ENCODE peak calls at places on chromosomes 7 and 10, in five cellular contexts. Y, B, L, W and D are unnamed samples.

GRCh38 chr10:58518775-58519174 is 6.1 kb downstream of the BICC1 start:
- DNase-seq in Y (no peak), B (no peak), W (no peak), L (no peak), D (no peak)

GRCh38 chr7:80949449-80949848 is 30.6 kb upstream of the SEMA3C start:
- DNase-seq in W (no peak), Y (no peak), L (no peak), B (no peak), D (no peak)

GRCh38 chr10:110636932-110637557 is 7.1 kb upstream of the RBM20 start:
- DNase-seq in L (no peak), B (peak; percentile 48), W (no peak), Y (no peak), D (no peak)

GRCh38 chr10:5738427-5738826 is 53.8 kb downstream of the TASOR2 start:
- DNase-seq in Y (no peak), L (no peak), B (no peak), W (no peak), D (no peak)

GRCh38 chr7:47170516-47170915 is 411.4 kb downstream of the TNS3 start:
- DNase-seq in W (no peak), B (no peak), L (no peak), Y (no peak), D (no peak)

GRCh38 chr10:77560471-77560870 is 77.1 kb downstream of the KCNMA1 start:
- DNase-seq in W (no peak), Y (no peak), B (no peak), L (no peak), D (no peak)

GRCh38 chr10:129774736-129775401 is 189.2 kb downstream of the EBF3 start:
- DNase-seq in B (peak; percentile 13), L (no peak), Y (no peak), W (no peak), D (no peak)

GRCh38 chr10:131732631-131733127 is 168.1 kb upstream of the PPP2R2D start:
- DNase-seq in L (no peak), Y (no peak), B (peak; percentile 8), W (no peak), D (no peak)

GRCh38 chr7:105838273-105839141 is 37.9 kb downstream of the ATXN7L1 start:
- DNase-seq in B (no peak), Y (peak; percentile 26), W (no peak), L (no peak), D (no peak)

GRCh38 chr10:18010050-18010449 is 58.3 kb downstream of the SLC39A12 start:
- DNase-seq in W (no peak), L (no peak), B (no peak), Y (no peak), D (no peak)

GRCh38 chr10:14142631-14143270 is 188.0 kb downstream of the FRMD4A start:
- DNase-seq in L (no peak), W (no peak), B (no peak), Y (no peak), D (no peak)

GRCh38 chr7:46286957-46287356 is 365.9 kb upstream of the IGFBP3 start:
- DNase-seq in L (no peak), W (no peak), B (no peak), Y (no peak), D (no peak)

GRCh38 chr10:24299587-24300258 is 90.8 kb downstream of the KIAA1217 start:
- DNase-seq in Y (peak; percentile 1), B (no peak), L (no peak), W (peak; percentile 8), D (no peak)

GRCh38 chr10:100631192-100631591 is 95.4 kb downstream of the HIF1AN start:
- DNase-seq in L (no peak), Y (no peak), W (no peak), B (no peak), D (no peak)

GRCh38 chr7:277228-277627 is 12.7 kb upstream of the FOXL3 start:
- DNase-seq in L (no peak), W (no peak), Y (no peak), B (no peak), D (no peak)

GRCh38 chr7:139127648-139128047 is 18.1 kb upstream of the ZC3HAV1 start:
- DNase-seq in W (no peak), L (no peak), B (no peak), Y (no peak), D (no peak)

GRCh38 chr10:14532473-14533251 is 201.9 kb upstream of the FRMD4A start:
- DNase-seq in B (no peak), W (peak; percentile 97), Y (no peak), L (no peak), D (no peak)

GRCh38 chr10:13351340-13351915 is 3.3 kb upstream of the SEPHS1 start:
- DNase-seq in W (no peak), Y (no peak), B (peak; percentile 88), L (peak; percentile 70), D (no peak)

GRCh38 chr10:15856328-15857000 is 3.8 kb downstream of the MINDY3 start:
- DNase-seq in B (no peak), W (peak; percentile 57), Y (peak; percentile 28), L (no peak), D (no peak)

GRCh38 chr10:15853800-15854199 is 6.5 kb downstream of the MINDY3 start:
- DNase-seq in L (no peak), W (no peak), B (no peak), Y (peak; percentile 20), D (no peak)

GRCh38 chr10:15857001-15857608 is 3.2 kb downstream of the MINDY3 start:
- DNase-seq in W (no peak), B (no peak), L (no peak), Y (peak; percentile 4), D (no peak)

GRCh38 chr10:15847481-15847880 is 12.8 kb downstream of the MINDY3 start:
- DNase-seq in W (no peak), B (no peak), Y (no peak), L (no peak), D (no peak)

DNA sequence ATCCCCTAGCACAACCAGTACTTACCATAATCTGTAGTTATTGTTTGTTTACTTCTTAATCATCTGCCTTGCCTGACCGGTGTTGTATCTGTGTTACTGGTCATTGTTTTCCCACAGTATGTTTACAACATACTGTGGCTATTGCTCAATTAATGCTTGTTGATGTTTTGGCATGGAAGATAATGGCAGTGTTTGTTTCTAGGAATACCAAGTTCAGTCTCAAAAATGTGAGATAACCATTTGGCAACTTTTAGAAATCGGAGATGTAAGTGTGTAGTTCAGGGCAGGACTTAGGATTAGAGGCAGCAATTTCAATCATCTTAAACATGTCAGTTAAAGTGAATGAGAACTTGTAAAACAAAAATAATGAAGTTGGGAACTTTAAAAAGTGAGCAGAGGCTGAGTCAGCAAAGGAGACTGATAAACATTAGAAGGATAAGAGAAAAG is 8.2 kb downstream of the MINDY3 start:
- DNase-seq in B (no peak), W (peak; percentile 54), Y (peak; percentile 83), L (no peak), D (no peak)
- H3K18ac ChIP-seq in B (no peak overlapping the region), W (no peak overlapping the region), Y (no peak overlapping the region), L (no peak overlapping the region), D (no peak overlapping the region)

GRCh38 chr10:8136745-8137144 is 82.3 kb downstream of the GATA3 start:
- DNase-seq in Y (no peak), W (no peak), B (no peak), L (no peak), D (no peak)
- H2AFZ ChIP-seq in Y (no peak overlapping the region), W (no peak overlapping the region), B (no peak overlapping the region), L (no peak overlapping the region), D (no peak overlapping the region)

GRCh38 chr10:83919187-83919586 is 220.1 kb upstream of the GHITM start:
- DNase-seq in L (no peak), B (no peak), Y (no peak), W (no peak), D (no peak)
- H2BK12ac ChIP-seq in L (no peak overlapping the region), B (no peak overlapping the region), Y (no peak overlapping the region), W (no peak overlapping the region), D (no peak overlapping the region)

DNA sequence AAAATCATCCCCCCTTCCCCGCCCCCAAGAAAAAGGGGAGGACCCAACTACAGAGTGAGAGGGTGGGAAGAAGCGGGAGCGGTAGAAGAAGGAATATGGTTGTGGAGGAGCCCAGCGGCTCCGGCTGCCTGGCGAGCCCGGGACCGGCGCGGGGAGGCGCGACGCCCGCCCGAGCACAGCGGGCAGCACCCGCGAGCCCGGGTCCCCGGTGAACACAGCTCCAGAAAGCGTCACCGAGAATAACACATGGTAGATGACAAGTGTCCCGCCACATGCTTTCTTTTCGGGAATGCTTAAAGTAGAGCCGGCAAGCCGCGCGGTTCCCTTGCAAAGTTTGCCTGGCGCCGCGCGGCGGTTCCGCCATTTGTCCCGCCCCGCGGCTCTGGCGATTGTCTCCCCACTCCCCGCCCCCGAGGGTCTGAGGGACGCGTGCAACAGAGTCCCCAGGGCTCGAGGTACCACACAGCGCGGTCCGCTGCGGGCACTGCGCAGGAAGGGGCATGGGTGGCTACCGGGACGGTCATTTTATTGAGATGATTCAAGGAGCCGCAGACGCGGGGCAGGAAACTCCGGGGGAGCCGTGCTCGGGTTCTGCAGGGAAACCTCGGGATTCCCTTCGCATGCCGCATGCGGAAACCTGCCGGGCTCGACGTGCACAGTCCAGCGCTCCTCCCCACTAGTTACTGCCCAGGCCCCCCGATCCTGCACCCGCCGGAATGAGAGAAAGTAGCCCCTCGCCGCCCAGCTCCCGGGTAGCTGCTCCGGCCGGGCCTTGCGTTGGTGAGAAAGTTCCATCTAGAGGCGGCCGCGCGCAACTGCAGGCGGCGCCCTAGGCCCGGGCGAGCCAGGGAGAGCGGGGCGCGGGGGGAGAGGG is 785 bp upstream of the GRM8 start:
- DNase-seq in W (no peak), L (peak; percentile 87), Y (peak; percentile 63), B (peak; percentile 80), D (peak; percentile 70)
- H3K18ac ChIP-seq in W (no peak overlapping the region), L (peak overlapping the region; percentile 87), Y (no peak overlapping the region), B (peak overlapping the region; percentile 91), D (peak overlapping the region; percentile 88)

DNA sequence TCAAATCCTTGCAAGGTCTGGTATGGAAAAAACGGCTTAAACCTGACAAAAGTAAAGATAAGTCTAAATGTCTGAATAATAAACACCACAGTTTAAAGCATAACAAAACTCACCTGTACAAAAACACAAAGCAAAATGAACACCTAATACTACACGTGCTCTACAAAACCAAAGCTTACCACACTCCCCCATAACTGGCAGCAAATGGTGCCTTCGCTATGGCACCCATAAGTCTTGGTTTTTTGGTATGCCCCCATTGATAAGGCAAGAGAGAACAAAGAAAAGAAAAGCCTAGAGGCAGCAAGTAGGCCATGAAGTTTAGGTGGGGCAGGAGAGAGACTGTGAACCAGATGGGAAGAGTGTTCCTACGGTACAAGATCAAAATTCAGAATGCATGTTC is 34.2 kb downstream of the PDZD8 start:
- DNase-seq in Y (no peak), L (no peak), W (no peak), B (no peak), D (no peak)
- H2AFZ ChIP-seq in Y (no peak overlapping the region), L (no peak overlapping the region), W (no peak overlapping the region), B (no peak overlapping the region), D (no peak overlapping the region)